ENCODE peak calls at places on chromosome 15, in nine cellular contexts. C is fibroblast of lung, Y is hepatocyte, I is SK-N-MC, H is H1, T is MM.1S, O is keratinocyte, P is HCT116, R is neural progenitor cell. D is an unnamed sample.

GRCh38 chr15:59689626-59690236 is 611 bp upstream of the BNIP2 start:
- DNase-seq in C (peak), Y (peak), I (no peak), H (peak), T (peak), O (no peak), P (peak), R (peak), D (peak)

GRCh38 chr15:36914962-36915808 is 185.2 kb downstream of the MEIS2 start:
- DNase-seq in C (no peak), Y (peak), I (no peak), H (no peak), T (no peak), O (no peak), P (no peak), R (no peak), D (no peak)

GRCh38 chr15:68789921-68790575 is 30.6 kb downstream of the ANP32A start:
- DNase-seq in C (peak), Y (peak), I (peak), H (no peak), T (no peak), O (no peak), P (no peak), R (peak), D (peak)

GRCh38 chr15:32878342-32878741 is 160.5 kb downstream of the GREM1 start:
- DNase-seq in C (no peak), Y (no peak), I (no peak), H (no peak), T (no peak), O (no peak), P (no peak), R (no peak), D (no peak)

GRCh38 chr15:61155741-61156700 is 73.1 kb downstream of the RORA start:
- DNase-seq in C (peak), Y (peak), I (peak), H (no peak), T (no peak), O (no peak), P (no peak), R (no peak), D (peak)

GRCh38 chr15:28167042-28167441 is 67.9 kb upstream of the OCA2 start:
- DNase-seq in C (peak), Y (no peak), I (no peak), H (no peak), T (no peak), O (no peak), P (no peak), R (no peak), D (no peak)

GRCh38 chr15:95864467-95864886 is 466.0 kb upstream of the NR2F2 start:
- DNase-seq in C (no peak), Y (no peak), I (no peak), H (no peak), T (peak), O (no peak), P (no peak), R (no peak), D (no peak)

GRCh38 chr15:90035095-90035834 is 34.1 kb downstream of the ZNF710 start:
- DNase-seq in C (peak), Y (peak), I (no peak), H (no peak), T (no peak), O (no peak), P (no peak), R (no peak), D (no peak)

GRCh38 chr15:43519207-43519606 is 1.8 kb downstream of the MAP1A start:
- DNase-seq in C (no peak), Y (no peak), I (no peak), H (no peak), T (no peak), O (no peak), P (no peak), R (no peak), D (no peak)

GRCh38 chr15:89459271-89460038 is 36.9 kb downstream of the RHCG start:
- DNase-seq in C (no peak), Y (peak), I (no peak), H (no peak), T (no peak), O (no peak), P (no peak), R (peak), D (no peak)

GRCh38 chr15:91912336-91912735 is 58.8 kb downstream of the SLCO3A1 start:
- DNase-seq in C (no peak), Y (no peak), I (no peak), H (no peak), T (no peak), O (no peak), P (no peak), R (no peak), D (no peak)

GRCh38 chr15:94411279-94411678 is 179.9 kb downstream of the MCTP2 start:
- DNase-seq in C (no peak), Y (no peak), I (no peak), H (no peak), T (no peak), O (no peak), P (no peak), R (peak), D (peak)

GRCh38 chr15:60323322-60323721 is 74.5 kb downstream of the ANXA2 start:
- DNase-seq in C (no peak), Y (no peak), I (no peak), H (no peak), T (no peak), O (no peak), P (no peak), R (no peak), D (no peak)

GRCh38 chr15:62067448-62068044 is 769 bp downstream of the C2CD4A start:
- DNase-seq in C (peak), Y (peak), I (no peak), H (peak), T (no peak), O (no peak), P (no peak), R (peak), D (peak)

GRCh38 chr15:42805266-42805665 is 68.3 kb upstream of the CDAN1 start:
- DNase-seq in C (no peak), Y (no peak), I (no peak), H (no peak), T (no peak), O (no peak), P (no peak), R (no peak), D (no peak)

GRCh38 chr15:76341366-76342045 is 4.9 kb downstream of the ISL2 start:
- DNase-seq in C (no peak), Y (no peak), I (no peak), H (peak), T (no peak), O (no peak), P (no peak), R (peak), D (no peak)

GRCh38 chr15:82952156-82953081 is at the start of gene HOMER2:
- DNase-seq in C (peak), Y (peak), I (no peak), H (peak), T (peak), O (no peak), P (no peak), R (peak), D (peak)

GRCh38 chr15:88641959-88642452 is 3.2 kb downstream of the ISG20 start:
- DNase-seq in C (no peak), Y (no peak), I (no peak), H (no peak), T (no peak), O (no peak), P (no peak), R (no peak), D (no peak)

GRCh38 chr15:91186892-91187644 is 87.0 kb downstream of the SV2B start:
- DNase-seq in C (peak), Y (peak), I (peak), H (no peak), T (peak), O (no peak), P (no peak), R (peak), D (peak)

GRCh38 chr15:74845208-74845568 is 2.2 kb upstream of the ULK3 start:
- DNase-seq in C (no peak), Y (no peak), I (no peak), H (no peak), T (no peak), O (no peak), P (no peak), R (no peak), D (no peak)

GRCh38 chr15:68695061-68695595 is 116.3 kb downstream of the CORO2B start:
- DNase-seq in C (no peak), Y (no peak), I (no peak), H (no peak), T (no peak), O (no peak), P (no peak), R (peak), D (no peak)

GRCh38 chr15:60760646-60761504 is 281.9 kb upstream of the ICE2 start:
- DNase-seq in C (peak), Y (no peak), I (no peak), H (no peak), T (no peak), O (no peak), P (no peak), R (no peak), D (no peak)

GRCh38 chr15:68792901-68793766 is 27.6 kb downstream of the ANP32A start:
- DNase-seq in C (no peak), Y (no peak), I (no peak), H (no peak), T (no peak), O (no peak), P (no peak), R (no peak), D (no peak)

GRCh38 chr15:31360843-31361763 is 34.5 kb downstream of the KLF13 start:
- DNase-seq in C (no peak), Y (no peak), I (no peak), H (no peak), T (peak), O (no peak), P (no peak), R (peak), D (no peak)

GRCh38 chr15:94375997-94376396 is 144.6 kb downstream of the MCTP2 start:
- DNase-seq in C (no peak), Y (no peak), I (no peak), H (no peak), T (no peak), O (no peak), P (no peak), R (peak), D (no peak)

GRCh38 chr15:38176155-38176554 is 76.5 kb upstream of the SPRED1 start:
- DNase-seq in C (peak), Y (no peak), I (no peak), H (no peak), T (peak), O (no peak), P (no peak), R (no peak), D (peak)

GRCh38 chr15:82044373-82045178 is 1.2 kb downstream of the MEX3B start:
- DNase-seq in C (peak), Y (peak), I (no peak), H (peak), T (no peak), O (no peak), P (no peak), R (peak), D (peak)

GRCh38 chr15:83753872-83754493 is 100.1 kb downstream of the ADAMTSL3 start:
- DNase-seq in C (no peak), Y (no peak), I (no peak), H (no peak), T (no peak), O (no peak), P (no peak), R (no peak), D (no peak)

GRCh38 chr15:66390670-66391069 is 4.0 kb downstream of the MAP2K1 start:
- DNase-seq in C (no peak), Y (no peak), I (no peak), H (no peak), T (peak), O (peak), P (no peak), R (no peak), D (no peak)

GRCh38 chr15:85361306-85361705 is 19.1 kb upstream of the AKAP13 start:
- DNase-seq in C (no peak), Y (no peak), I (no peak), H (no peak), T (peak), O (no peak), P (no peak), R (no peak), D (no peak)

GRCh38 chr15:67049351-67050044 is 15.9 kb upstream of the SMAD3 start:
- DNase-seq in C (peak), Y (peak), I (no peak), H (no peak), T (no peak), O (peak), P (no peak), R (no peak), D (no peak)

GRCh38 chr15:68420186-68420684 is 11.7 kb downstream of the ITGA11 start:
- DNase-seq in C (peak), Y (peak), I (no peak), H (peak), T (no peak), O (no peak), P (no peak), R (peak), D (no peak)

GRCh38 chr15:63466378-63467192 is 37.8 kb upstream of the USP3 start:
- DNase-seq in C (peak), Y (peak), I (no peak), H (peak), T (peak), O (no peak), P (peak), R (peak), D (peak)

GRCh38 chr15:35657679-35658201 is 111.8 kb upstream of the DPH6 start:
- DNase-seq in C (peak), Y (no peak), I (no peak), H (no peak), T (no peak), O (no peak), P (no peak), R (peak), D (peak)

GRCh38 chr15:86054338-86054737 is 25.3 kb upstream of the AGBL1 start:
- DNase-seq in C (no peak), Y (no peak), I (no peak), H (no peak), T (no peak), O (no peak), P (no peak), R (no peak), D (no peak)

GRCh38 chr15:23869391-23869790 is 182.3 kb upstream of the NDN start:
- DNase-seq in C (peak), Y (peak), I (no peak), H (peak), T (no peak), O (no peak), P (no peak), R (peak), D (no peak)

GRCh38 chr15:65355173-65355982 is 22.4 kb downstream of the IGDCC3 start:
- DNase-seq in C (no peak), Y (peak), I (no peak), H (peak), T (no peak), O (no peak), P (no peak), R (peak), D (no peak)

GRCh38 chr15:44682211-44682610 is 18.7 kb upstream of the SPG11 start:
- DNase-seq in C (no peak), Y (no peak), I (no peak), H (no peak), T (no peak), O (no peak), P (no peak), R (no peak), D (no peak)

GRCh38 chr15:40928351-40928974 is 677 bp upstream of the DLL4 start:
- DNase-seq in C (no peak), Y (peak), I (no peak), H (peak), T (peak), O (no peak), P (no peak), R (peak), D (no peak)

GRCh38 chr15:40926659-40927496 is 2.3 kb upstream of the DLL4 start:
- DNase-seq in C (no peak), Y (no peak), I (no peak), H (no peak), T (no peak), O (no peak), P (no peak), R (no peak), D (no peak)

GRCh38 chr15:40927497-40928346 is 1.4 kb upstream of the DLL4 start:
- DNase-seq in C (no peak), Y (no peak), I (no peak), H (no peak), T (peak), O (no peak), P (no peak), R (no peak), D (no peak)

GRCh38 chr15:40925495-40925862 is 3.7 kb upstream of the DLL4 start:
- DNase-seq in C (no peak), Y (no peak), I (no peak), H (no peak), T (no peak), O (no peak), P (no peak), R (peak), D (no peak)

DNA sequence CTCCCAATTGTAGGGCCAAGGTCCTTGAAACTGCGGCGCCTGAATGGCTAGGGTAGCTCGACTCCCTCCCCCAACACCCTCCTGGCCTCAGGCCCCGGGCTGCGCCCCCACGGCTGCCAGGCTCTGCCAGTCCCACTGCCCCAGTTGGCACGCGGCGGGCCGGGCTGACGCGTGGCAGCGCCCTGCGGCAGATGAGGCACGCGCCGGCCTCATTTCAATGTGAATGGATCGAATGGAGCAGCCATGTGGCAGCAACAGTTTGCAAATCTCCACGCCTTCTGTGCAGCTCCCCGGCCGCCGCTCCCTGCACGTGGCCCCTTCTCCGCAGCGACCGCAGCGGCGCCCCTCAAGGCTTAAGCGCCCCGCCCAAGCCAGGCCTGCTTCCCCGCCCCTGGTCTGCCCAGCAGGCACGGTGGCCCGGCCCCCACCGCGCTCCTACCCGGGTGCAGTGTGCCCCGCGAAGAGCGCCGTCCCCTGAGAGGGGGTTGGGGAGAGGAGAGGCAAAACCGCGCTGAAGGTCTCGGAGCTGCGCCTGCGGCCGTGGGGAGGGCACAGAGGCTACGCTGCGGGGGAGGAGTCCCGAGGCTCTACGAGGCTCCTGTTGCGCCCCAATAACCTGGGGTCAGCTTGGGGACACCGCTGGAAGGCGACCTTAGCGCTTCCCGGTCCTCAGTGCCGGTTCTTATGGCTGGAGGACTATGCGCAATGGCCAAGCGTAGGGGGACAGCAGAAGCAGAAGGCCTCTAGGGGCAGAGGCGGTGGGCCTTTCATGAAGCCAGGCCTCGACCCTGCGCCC is 3.1 kb upstream of the DLL4 start:
- DNase-seq in C (peak), Y (peak), I (no peak), H (peak), T (no peak), O (no peak), P (no peak), R (peak), D (peak)
- TF ChIP-seq EZH2 in C (no peak), Y (peak), I (no peak), H (peak), T (no peak), O (peak), P (no peak), R (peak), D (peak)

GRCh38 chr15:98861188-98861587 is 146.4 kb downstream of the PGPEP1L start:
- DNase-seq in C (no peak), Y (no peak), I (no peak), H (no peak), T (no peak), O (no peak), P (no peak), R (no peak), D (no peak)
- H3K27ac ChIP-seq in C (no peak), Y (no peak), I (peak), H (no peak), T (no peak), O (no peak), P (no peak), R (no peak), D (peak)

GRCh38 chr15:41512512-41513281 is 930 bp downstream of the LTK start:
- DNase-seq in C (no peak), Y (no peak), I (no peak), H (peak), T (no peak), O (no peak), P (no peak), R (peak), D (peak)

GRCh38 chr15:41511331-41512077 is 2.1 kb downstream of the LTK start:
- DNase-seq in C (no peak), Y (peak), I (no peak), H (peak), T (no peak), O (no peak), P (no peak), R (peak), D (no peak)

GRCh38 chr15:41512078-41512394 is 1.6 kb downstream of the LTK start:
- DNase-seq in C (no peak), Y (no peak), I (no peak), H (peak), T (no peak), O (no peak), P (no peak), R (no peak), D (no peak)

GRCh38 chr15:41510728-41511127 is 2.9 kb downstream of the LTK start:
- DNase-seq in C (no peak), Y (no peak), I (no peak), H (no peak), T (no peak), O (no peak), P (no peak), R (peak), D (no peak)

GRCh38 chr15:41513282-41514227 is at the start of gene LTK:
- DNase-seq in C (no peak), Y (peak), I (no peak), H (peak), T (no peak), O (no peak), P (peak), R (peak), D (peak)
- TF ChIP-seq EZH2 in C (no peak), Y (no peak), I (no peak), H (no peak), T (no peak), O (peak), P (no peak), R (peak), D (no peak)

DNA sequence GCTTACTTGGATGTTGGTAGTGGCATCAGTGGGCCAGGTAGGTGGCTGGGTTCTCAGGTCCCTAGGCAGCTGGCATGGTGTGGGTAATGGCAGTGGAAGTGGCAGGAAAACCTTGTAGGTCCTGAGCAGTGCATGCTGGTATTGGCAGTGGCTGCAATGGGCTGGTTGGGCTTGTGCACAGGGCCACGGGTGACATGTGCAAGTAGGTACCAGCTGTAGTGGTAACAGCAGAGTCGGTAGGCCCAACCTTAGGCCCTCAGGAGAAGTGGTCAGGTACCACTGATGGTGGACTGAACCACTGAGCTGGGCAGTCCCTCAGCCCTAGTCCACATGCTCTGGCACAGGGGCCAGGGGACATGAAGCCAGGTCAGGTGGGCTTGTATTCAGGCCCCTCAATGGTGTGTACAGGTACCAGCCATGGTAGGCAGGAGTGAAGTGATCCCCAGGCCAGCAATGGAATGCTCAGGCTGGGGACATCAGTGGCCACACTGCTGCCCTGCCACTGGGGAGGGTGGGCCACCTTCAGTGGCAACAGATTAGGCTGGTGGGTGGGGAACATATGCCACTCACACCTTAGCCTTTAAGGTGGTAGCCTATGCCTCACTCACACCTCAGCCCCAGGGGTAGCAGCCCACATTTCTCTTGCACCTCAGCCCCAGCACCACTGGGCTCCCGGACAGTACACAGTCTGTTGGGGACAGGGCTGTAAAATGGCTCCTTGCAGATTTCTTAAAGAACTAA is 118.1 kb downstream of the LRRK1 start:
- DNase-seq in C (no peak), Y (no peak), I (no peak), H (peak), T (no peak), O (no peak), P (no peak), R (no peak), D (no peak)
- H3K27ac ChIP-seq in C (no peak), Y (no peak), I (no peak), H (no peak), T (no peak), O (no peak), P (no peak), R (no peak), D (no peak)

GRCh38 chr15:55659481-55659880 is 71.3 kb upstream of the PYGO1 start:
- DNase-seq in C (no peak), Y (no peak), I (no peak), H (no peak), T (no peak), O (no peak), P (no peak), R (no peak), D (no peak)
- TF ChIP-seq EZH2 in C (no peak), Y (no peak), I (no peak), H (no peak), T (no peak), O (no peak), P (no peak), R (no peak), D (no peak)

D was measured in A673.